ENCODE peak calls at places on chromosomes 11 and 22, in six cellular contexts. I is body of pancreas, J is ovary, W is fibroblast of lung, R is endodermal cell, K is Peyer's patch. M is an unnamed sample.

GRCh38 chr11:123979311-123979710 is 1.7 kb upstream of the OR10S1 start:
- DNase-seq in R (no peak), J (no peak), K (no peak), I (no peak), W (no peak), M (no peak)

GRCh38 chr22:21952586-21953571 is at the start of gene PPM1F:
- DNase-seq in W (peak; percentile 61), J (peak; percentile 80), R (peak; percentile 95), I (peak; percentile 89), K (peak; percentile 93), M (peak; percentile 85)

GRCh38 chr11:130122141-130122575 is 37.4 kb upstream of the ST14 start:
- DNase-seq in W (no peak), I (no peak), R (peak; percentile 13), K (no peak), J (no peak), M (no peak)

GRCh38 chr11:85170184-85170583 is 457.0 kb downstream of the DLG2 start:
- DNase-seq in I (no peak), K (no peak), W (peak; percentile 22), R (no peak), J (no peak), M (no peak)

GRCh38 chr11:12810497-12810896 is 136.3 kb downstream of the TEAD1 start:
- DNase-seq in I (no peak), W (peak; percentile 43), R (peak; percentile 47), J (peak; percentile 41), K (no peak), M (no peak)

GRCh38 chr11:65468874-65469333 is 29.9 kb upstream of the MALAT1 start:
- DNase-seq in I (peak; percentile 95), J (no peak), R (peak; percentile 97), W (no peak), K (peak; percentile 94), M (peak; percentile 61)

GRCh38 chr11:57597461-57597892 is at the start of gene SERPING1:
- DNase-seq in I (peak; percentile 55), R (peak; percentile 79), J (peak; percentile 73), W (peak; percentile 48), K (peak; percentile 70), M (peak; percentile 73)

GRCh38 chr22:22603470-22603947 is 40.9 kb upstream of the GGTLC2 start:
- DNase-seq in I (no peak), J (no peak), K (no peak), R (no peak), W (no peak), M (no peak)

GRCh38 chr22:37802310-37803194 is 5.2 kb upstream of the GCAT start:
- DNase-seq in I (peak; percentile 70), W (peak; percentile 64), J (peak; percentile 56), K (peak; percentile 75), R (peak; percentile 90), M (peak; percentile 57)

GRCh38 chr11:9756461-9756860 is 92.6 kb downstream of the SWAP70 start:
- DNase-seq in W (no peak), J (no peak), I (no peak), K (no peak), R (no peak), M (no peak)

GRCh38 chr11:22193348-22194051 is 615 bp downstream of the ANO5 start:
- DNase-seq in K (peak; percentile 47), I (peak; percentile 37), R (peak; percentile 85), W (no peak), J (peak; percentile 8), M (peak; percentile 13)
- H3K4me3 ChIP-seq in K (peak overlapping the region; percentile 36), I (peak overlapping the region; percentile 50), R (peak overlapping the region; percentile 85), W (peak overlapping the region; percentile 51), J (peak overlapping the region; percentile 57), M (peak overlapping the region; percentile 44)

DNA sequence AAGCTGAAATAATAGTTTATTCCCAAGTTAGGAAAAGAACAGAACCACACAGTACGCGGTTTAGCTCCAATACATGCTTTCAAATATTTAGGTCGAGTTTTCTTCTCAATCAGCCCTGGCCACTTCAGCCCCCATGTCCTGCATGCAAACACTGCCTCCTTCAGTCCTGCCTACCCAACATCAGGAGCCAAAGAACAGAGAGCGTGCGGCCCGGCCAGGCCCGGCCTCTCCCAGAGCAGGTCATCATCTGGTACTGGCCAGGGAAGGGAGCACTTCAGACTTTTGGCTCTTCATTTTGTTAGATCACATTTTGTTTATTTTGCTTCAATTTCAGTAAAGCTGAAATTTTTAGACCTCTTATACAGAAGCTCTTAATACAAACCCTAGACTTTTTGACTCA is 6.7 kb downstream of the BRD1 start:
- DNase-seq in I (no peak), K (no peak), J (no peak), W (no peak), R (no peak), M (no peak)
- TF ChIP-seq CTCF in I (no peak), K (no peak), J (no peak), W (peak; percentile 14), R (peak; percentile 16), M (no peak)

DNA sequence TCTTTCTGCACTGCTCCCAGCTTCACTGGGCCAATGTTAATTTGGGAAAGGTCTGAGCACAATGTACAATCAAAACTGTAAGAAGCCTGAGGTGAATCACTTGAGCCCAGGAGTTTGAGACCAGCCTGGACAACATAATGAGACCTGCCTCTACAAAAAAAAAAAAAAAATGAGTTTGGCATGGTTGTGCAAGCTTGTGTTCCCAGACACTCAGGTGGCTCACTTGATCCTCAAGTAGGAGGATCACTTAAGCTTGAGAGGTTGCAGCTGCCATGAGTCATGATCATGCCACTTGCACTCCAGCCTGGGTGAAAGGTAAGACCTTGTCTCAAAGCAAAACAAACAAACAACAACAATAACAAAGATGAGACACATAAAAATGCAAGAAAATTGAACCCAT is 38.6 kb upstream of the SC5D start:
- DNase-seq in W (no peak), I (no peak), J (no peak), R (peak; percentile 21), K (no peak), M (no peak)
- H3K4me3 ChIP-seq in W (no peak overlapping the region), I (no peak overlapping the region), J (no peak overlapping the region), R (peak overlapping the region; percentile 10), K (no peak overlapping the region), M (no peak overlapping the region)

GRCh38 chr11:122816701-122817100 is 21.6 kb upstream of the CRTAM start:
- DNase-seq in I (no peak), J (no peak), R (no peak), K (no peak), W (peak; percentile 50), M (peak; percentile 19)

GRCh38 chr11:122813176-122813917 is 25.0 kb upstream of the CRTAM start:
- DNase-seq in W (no peak), K (no peak), J (no peak), R (no peak), I (no peak), M (no peak)

GRCh38 chr11:122812612-122813011 is 25.7 kb upstream of the CRTAM start:
- DNase-seq in W (no peak), J (no peak), R (no peak), K (no peak), I (no peak), M (no peak)

GRCh38 chr11:122815900-122816299 is 22.4 kb upstream of the CRTAM start:
- DNase-seq in I (no peak), K (no peak), R (no peak), W (no peak), J (no peak), M (no peak)

DNA sequence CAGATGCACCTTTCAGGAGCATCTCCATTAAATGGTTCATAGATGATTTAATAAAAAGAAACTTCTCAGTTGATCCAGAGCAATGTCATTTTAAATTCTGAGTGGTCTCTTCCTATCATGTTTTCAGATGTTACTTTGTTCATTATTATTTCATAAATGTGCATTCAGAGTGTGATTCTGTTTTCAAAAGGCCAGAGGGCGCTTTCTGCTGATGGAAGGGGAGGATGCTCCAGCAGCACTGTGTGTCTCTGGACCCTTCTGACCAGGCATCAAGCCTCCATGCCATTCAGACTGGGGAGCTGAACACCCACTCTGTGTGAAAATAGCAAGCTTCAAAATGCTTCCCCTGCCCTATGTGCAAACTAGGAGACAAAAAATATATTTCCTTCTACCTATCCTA is 23.9 kb upstream of the CRTAM start:
- DNase-seq in W (no peak), K (no peak), I (no peak), R (no peak), J (no peak), M (no peak)
- TF ChIP-seq CTCF in W (no peak), K (no peak), I (no peak), R (peak; percentile 76), J (no peak), M (no peak)

GRCh38 chr11:33734441-33735165 is 1.6 kb downstream of the CD59 start:
- DNase-seq in I (no peak), K (no peak), W (peak; percentile 65), J (no peak), R (no peak), M (no peak)

GRCh38 chr11:33733978-33734377 is 2.2 kb downstream of the CD59 start:
- DNase-seq in R (no peak), I (no peak), K (no peak), J (no peak), W (no peak), M (no peak)

GRCh38 chr11:33732176-33732575 is 4.0 kb downstream of the CD59 start:
- DNase-seq in I (no peak), R (no peak), J (no peak), K (no peak), W (no peak), M (no peak)

GRCh38 chr11:33735166-33735425 is 1.1 kb downstream of the CD59 start:
- DNase-seq in I (no peak), K (no peak), J (no peak), W (no peak), R (no peak), M (no peak)

GRCh38 chr11:33730716-33731115 is 5.5 kb downstream of the CD59 start:
- DNase-seq in W (no peak), I (no peak), K (no peak), R (no peak), J (no peak), M (no peak)
- H3K4me3 ChIP-seq in W (peak overlapping the region; percentile 26), I (no peak overlapping the region), K (no peak overlapping the region), R (no peak overlapping the region), J (no peak overlapping the region), M (no peak overlapping the region)

GRCh38 chr22:30649430-30650007 is 13.9 kb downstream of the SLC35E4 start:
- DNase-seq in I (no peak), K (peak; percentile 81), W (peak; percentile 77), J (no peak), R (peak; percentile 73), M (no peak)
- TF ChIP-seq CTCF in I (no peak), K (peak; percentile 6), W (no peak), J (no peak), R (peak; percentile 33), M (no peak)